ENCODE peak calls at places on chromosomes 12 and 14, in eight cellular contexts. S, N, K, V, Q, I, F and P are unnamed samples.

GRCh38 chr12:85065816-85066482 is 29.8 kb downstream of the LRRIQ1 start:
- DNase-seq in S (no peak), Q (no peak), N (no peak), I (no peak), V (no peak), F (no peak), K (no peak), P (no peak)

GRCh38 chr12:25324861-25325260 is 74.1 kb upstream of the KRAS start:
- DNase-seq in V (no peak), I (no peak), F (no peak), Q (no peak), N (no peak), S (no peak), K (no peak), P (no peak)

GRCh38 chr12:69570000-69570516 is 15.2 kb upstream of the CCT2 start:
- DNase-seq in S (no peak), Q (no peak), I (no peak), K (peak; percentile 91), F (no peak), N (no peak), V (peak; percentile 69), P (no peak)

GRCh38 chr12:91001306-91001705 is 3.5 kb downstream of the EPYC start:
- DNase-seq in I (no peak), V (no peak), F (no peak), N (no peak), K (no peak), Q (no peak), S (no peak), P (no peak)

GRCh38 chr14:46432516-46432915 is 219.1 kb downstream of the RPL10L start:
- DNase-seq in S (peak; percentile 55), N (no peak), V (no peak), Q (no peak), I (no peak), K (no peak), F (no peak), P (peak; percentile 54)

GRCh38 chr12:126397071-126397571 is 1331.9 kb downstream of the AACS start:
- DNase-seq in F (no peak), I (no peak), V (no peak), N (no peak), Q (no peak), S (no peak), K (no peak), P (no peak)

GRCh38 chr14:106277503-106277902 is 751.1 kb downstream of the TMEM121 start:
- DNase-seq in Q (peak; percentile 61), I (no peak), S (no peak), N (no peak), V (no peak), K (no peak), F (peak; percentile 35), P (no peak)

GRCh38 chr14:30977752-30978151 is 47.7 kb upstream of the AP4S1 start:
- DNase-seq in I (no peak), N (no peak), F (no peak), V (no peak), Q (no peak), S (no peak), K (no peak), P (no peak)

GRCh38 chr14:49552630-49553029 is 33.5 kb downstream of the RPS29 start:
- DNase-seq in S (no peak), N (no peak), Q (no peak), F (no peak), I (no peak), V (peak; percentile 68), K (no peak), P (no peak)

GRCh38 chr12:46650688-46651087 is 175.1 kb downstream of the SLC38A4 start:
- DNase-seq in F (no peak), K (no peak), N (no peak), I (no peak), S (no peak), Q (no peak), V (no peak), P (no peak)

GRCh38 chr12:122100568-122100967 is 22.0 kb downstream of the MLXIP start:
- DNase-seq in I (no peak), V (peak; percentile 42), K (no peak), F (no peak), N (no peak), Q (no peak), S (no peak), P (no peak)

GRCh38 chr12:122099856-122100255 is 21.3 kb downstream of the MLXIP start:
- DNase-seq in Q (no peak), K (no peak), N (no peak), I (no peak), F (no peak), S (no peak), V (peak; percentile 64), P (no peak)

GRCh38 chr12:122099280-122099749 is 20.8 kb downstream of the MLXIP start:
- DNase-seq in S (no peak), F (no peak), N (no peak), V (no peak), Q (no peak), K (no peak), I (no peak), P (peak; percentile 45)

GRCh38 chr12:122104844-122105243 is 26.3 kb downstream of the MLXIP start:
- DNase-seq in V (no peak), N (no peak), I (no peak), F (no peak), K (no peak), Q (no peak), S (no peak), P (no peak)

DNA sequence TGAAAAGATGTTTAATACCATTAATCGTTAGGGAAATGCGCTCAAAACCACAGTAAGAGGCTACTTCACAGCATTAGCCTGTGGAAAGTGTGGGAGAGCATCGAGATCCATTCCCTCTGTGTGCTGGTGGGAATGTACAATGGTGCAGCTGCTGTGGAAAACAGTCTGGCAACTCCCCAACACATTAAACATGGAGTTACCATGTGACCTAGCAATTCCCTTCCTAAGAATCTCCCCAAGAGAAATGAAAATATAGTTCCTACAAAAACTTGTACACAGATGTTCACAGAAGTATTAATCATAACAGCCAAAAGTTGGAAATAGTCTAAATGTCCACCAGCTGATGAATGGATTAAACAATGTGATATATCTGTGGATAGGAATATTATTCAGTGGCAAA is 23.8 kb downstream of the MLXIP start:
- DNase-seq in F (no peak), S (no peak), I (no peak), N (no peak), K (no peak), Q (no peak), V (no peak), P (no peak)
- H3K4me1 ChIP-seq in F (peaks cover 53% of the 10 kb centered on the region), S (peaks cover 15% of the 10 kb centered on the region), I (peaks cover 12% of the 10 kb centered on the region), N (peaks cover 16% of the 10 kb centered on the region), K (peaks cover 35% of the 10 kb centered on the region), Q (peaks cover 29% of the 10 kb centered on the region), V (peaks cover 22% of the 10 kb centered on the region), P (peaks cover 28% of the 10 kb centered on the region)

GRCh38 chr14:92653162-92653651 is 95.2 kb downstream of the LGMN start:
- DNase-seq in F (no peak), N (no peak), Q (no peak), S (no peak), K (no peak), I (no peak), V (no peak), P (no peak)
- H3K4me3 ChIP-seq in F (peak overlapping the region; percentile 45), N (no peak overlapping the region), Q (no peak overlapping the region), S (no peak overlapping the region), K (no peak overlapping the region), I (no peak overlapping the region), V (no peak overlapping the region), P (no peak overlapping the region)

GRCh38 chr12:3101309-3102022 is 24.3 kb downstream of the TSPAN9 start:
- DNase-seq in V (peak; percentile 73), I (no peak), K (peak; percentile 88), F (no peak), N (no peak), S (no peak), Q (no peak), P (no peak)

GRCh38 chr12:3098436-3098835 is 21.3 kb downstream of the TSPAN9 start:
- DNase-seq in F (no peak), N (no peak), S (no peak), I (no peak), Q (no peak), K (no peak), V (peak; percentile 53), P (no peak)

GRCh38 chr12:3099146-3099545 is 22.0 kb downstream of the TSPAN9 start:
- DNase-seq in V (no peak), I (no peak), S (no peak), Q (no peak), K (no peak), F (no peak), N (no peak), P (no peak)

GRCh38 chr12:3097836-3098235 is 20.7 kb downstream of the TSPAN9 start:
- DNase-seq in F (no peak), K (no peak), I (no peak), S (no peak), N (no peak), V (no peak), Q (no peak), P (no peak)

DNA sequence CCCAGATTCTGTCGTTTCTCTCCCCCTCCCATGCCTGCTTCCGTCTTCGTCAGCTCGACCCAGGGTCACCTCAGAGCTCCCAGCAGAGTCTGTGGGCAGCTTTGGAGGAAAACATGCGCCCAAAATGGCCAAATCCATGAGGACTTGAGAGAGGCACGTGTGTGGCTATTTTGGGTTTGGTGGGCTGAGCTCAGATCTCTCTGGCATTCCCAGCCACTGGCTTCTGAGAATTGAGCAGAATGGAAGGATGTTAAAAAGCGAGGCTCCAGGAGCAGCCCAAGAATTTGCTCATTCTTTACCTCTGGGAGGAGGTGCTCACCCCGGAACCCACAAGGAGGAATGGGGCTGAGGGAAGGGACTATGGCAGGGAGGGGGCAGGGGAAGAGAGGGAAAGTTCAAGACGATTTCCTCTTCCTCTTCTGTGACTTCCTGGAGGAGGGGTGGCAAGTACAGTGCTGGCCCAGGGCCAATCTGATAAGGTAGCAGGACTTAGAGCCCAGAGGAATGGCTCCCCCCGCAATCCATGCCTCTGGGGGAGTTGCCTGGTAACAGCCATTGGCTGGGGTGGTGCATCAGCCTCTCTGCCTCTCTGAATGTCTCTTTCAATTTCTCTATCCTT is 20.1 kb downstream of the TSPAN9 start:
- DNase-seq in I (no peak), Q (no peak), S (no peak), F (peak; percentile 78), K (no peak), N (peak; percentile 69), V (peak; percentile 96), P (no peak)
- H3K4me1 ChIP-seq in I (peaks cover 8% of the 10 kb centered on the region), Q (peaks cover 8% of the 10 kb centered on the region), S (no peaks in the 10 kb centered on the region), F (peaks cover 15% of the 10 kb centered on the region), K (peaks cover 30% of the 10 kb centered on the region), N (peaks cover 26% of the 10 kb centered on the region), V (peaks cover 18% of the 10 kb centered on the region), P (no peaks in the 10 kb centered on the region)

GRCh38 chr12:94875525-94875924 is 128.0 kb downstream of the NDUFA12 start:
- DNase-seq in N (no peak), V (no peak), I (no peak), K (peak; percentile 47), Q (peak; percentile 53), F (no peak), S (peak; percentile 63), P (peak; percentile 74)

GRCh38 chr12:94874986-94875312 is 128.5 kb downstream of the NDUFA12 start:
- DNase-seq in Q (no peak), S (peak; percentile 24), N (no peak), F (no peak), K (no peak), V (peak; percentile 55), I (no peak), P (no peak)

GRCh38 chr12:94873368-94874085 is 130.0 kb downstream of the NDUFA12 start:
- DNase-seq in F (no peak), K (no peak), I (peak; percentile 46), N (no peak), V (peak; percentile 75), Q (peak; percentile 45), S (peak; percentile 73), P (peak; percentile 80)

GRCh38 chr12:94872671-94873367 is 130.7 kb downstream of the NDUFA12 start:
- DNase-seq in N (no peak), K (no peak), I (no peak), Q (no peak), S (peak; percentile 52), F (no peak), V (peak; percentile 83), P (peak; percentile 80)

GRCh38 chr12:94874086-94874985 is 129.2 kb downstream of the NDUFA12 start:
- DNase-seq in K (no peak), S (peak; percentile 13), N (no peak), V (peak; percentile 62), F (no peak), I (no peak), Q (no peak), P (peak; percentile 55)
- H3K4me3 ChIP-seq in K (peak overlapping the region; percentile 30), S (peak overlapping the region; percentile 80), N (peak overlapping the region; percentile 35), V (no peak overlapping the region), F (peak overlapping the region; percentile 51), I (peak overlapping the region; percentile 80), Q (peak overlapping the region; percentile 34), P (peak overlapping the region; percentile 66)